ENCODE peak calls at places on chromosomes 5 and 9, in seven cellular contexts. T, M, P, N, W, K and B are unnamed samples.

GRCh38 chr5:140240987-140241706 is 61.8 kb downstream of the PFDN1 start:
- DNase-seq in T (peak; percentile 81), M (no peak), P (no peak), N (peak; percentile 72), W (peak; percentile 93), K (peak; percentile 32), B (no peak)

GRCh38 chr9:111559000-111559610 is 34.1 kb downstream of the ZNF483 start:
- DNase-seq in T (no peak), M (no peak), P (peak; percentile 22), N (peak; percentile 4), W (no peak), K (no peak), B (no peak)

GRCh38 chr5:39117401-39117800 is 43.2 kb upstream of the RICTOR start:
- DNase-seq in T (no peak), M (no peak), P (no peak), N (no peak), W (no peak), K (no peak), B (no peak)

GRCh38 chr5:170269579-170269978 is 28.0 kb downstream of the LCP2 start:
- DNase-seq in T (no peak), M (peak; percentile 51), P (no peak), N (no peak), W (peak; percentile 9), K (no peak), B (no peak)

GRCh38 chr9:123649909-123650308 is 280.0 kb downstream of the DENND1A start:
- DNase-seq in T (no peak), M (no peak), P (no peak), N (no peak), W (no peak), K (no peak), B (no peak)

GRCh38 chr5:1253456-1254105 is 28.4 kb downstream of the SLC6A18 start:
- DNase-seq in T (no peak), M (no peak), P (no peak), N (no peak), W (no peak), K (no peak), B (no peak)

GRCh38 chr5:174690256-174690655 is 34.1 kb upstream of the MSX2 start:
- DNase-seq in T (no peak), M (no peak), P (no peak), N (no peak), W (no peak), K (no peak), B (no peak)

GRCh38 chr5:67808340-67808739 is 407.2 kb upstream of the PIK3R1 start:
- DNase-seq in T (no peak), M (no peak), P (no peak), N (no peak), W (no peak), K (no peak), B (no peak)

GRCh38 chr5:180197016-180197702 is 11.9 kb downstream of the RASGEF1C start:
- DNase-seq in T (no peak), M (no peak), P (no peak), N (no peak), W (no peak), K (no peak), B (no peak)

GRCh38 chr5:94690778-94691177 is 72.3 kb downstream of the SLF1 start:
- DNase-seq in T (no peak), M (no peak), P (no peak), N (no peak), W (peak; percentile 12), K (peak; percentile 6), B (no peak)

GRCh38 chr9:82168585-82168984 is 180.0 kb downstream of the SPATA31D1 start:
- DNase-seq in T (no peak), M (no peak), P (no peak), N (no peak), W (no peak), K (no peak), B (no peak)

GRCh38 chr5:143401846-143402463 is 1.5 kb downstream of the NR3C1 start:
- DNase-seq in T (no peak), M (peak; percentile 16), P (no peak), N (no peak), W (peak; percentile 15), K (peak; percentile 25), B (no peak)

GRCh38 chr9:114423181-114423580 is 35.4 kb upstream of the AKNA start:
- DNase-seq in T (no peak), M (no peak), P (no peak), N (no peak), W (no peak), K (no peak), B (no peak)

GRCh38 chr9:107737987-107738743 is 248.6 kb upstream of the KLF4 start:
- DNase-seq in T (no peak), M (no peak), P (no peak), N (peak; percentile 86), W (peak; percentile 59), K (peak; percentile 87), B (no peak)

GRCh38 chr5:96627792-96628191 is 34.4 kb upstream of the CAST start:
- DNase-seq in T (no peak), M (no peak), P (no peak), N (no peak), W (no peak), K (no peak), B (no peak)

GRCh38 chr5:153969563-153969895 is 69.2 kb downstream of the FAM114A2 start:
- DNase-seq in T (no peak), M (no peak), P (no peak), N (no peak), W (no peak), K (no peak), B (no peak)

GRCh38 chr5:11822598-11822997 is 81.6 kb downstream of the CTNND2 start:
- DNase-seq in T (no peak), M (no peak), P (no peak), N (no peak), W (no peak), K (no peak), B (no peak)

GRCh38 chr5:81068635-81069034 is 108.5 kb downstream of the RASGRF2 start:
- DNase-seq in T (no peak), M (no peak), P (no peak), N (no peak), W (no peak), K (no peak), B (no peak)

GRCh38 chr5:3709058-3709723 is 113.6 kb downstream of the IRX1 start:
- DNase-seq in T (no peak), M (no peak), P (no peak), N (no peak), W (no peak), K (peak; percentile 2), B (no peak)

GRCh38 chr5:139806111-139806510 is 10.5 kb downstream of the PSD2 start:
- DNase-seq in T (no peak), M (no peak), P (no peak), N (no peak), W (no peak), K (no peak), B (no peak)

GRCh38 chr9:105173306-105173705 is 71.1 kb upstream of the SLC44A1 start:
- DNase-seq in T (no peak), M (no peak), P (no peak), N (no peak), W (no peak), K (peak; percentile 87), B (no peak)

GRCh38 chr9:124934290-124934689 is 6.6 kb downstream of the GOLGA1 start:
- DNase-seq in T (no peak), M (no peak), P (no peak), N (no peak), W (no peak), K (no peak), B (no peak)